ENCODE peak calls at places on chromosome 21, in seven cellular contexts. W, N, P, G, A, I and Z are unnamed samples.

GRCh38 chr21:15688809-15689208 is 41.0 kb upstream of the USP25 start:
- DNase-seq in W (no peak), N (no peak), P (peak), G (peak), A (no peak), I (no peak), Z (no peak)

GRCh38 chr21:32940079-32941014 is 85.4 kb upstream of the OLIG2 start:
- DNase-seq in W (peak), N (peak), P (peak), G (peak), A (peak), I (no peak), Z (peak)

GRCh38 chr21:44872568-44873355 is 728 bp downstream of the PTTG1IP start:
- DNase-seq in W (no peak), N (no peak), P (peak), G (peak), A (peak), I (no peak), Z (no peak)

GRCh38 chr21:46113497-46114176 is 15.7 kb downstream of the COL6A2 start:
- DNase-seq in W (no peak), N (no peak), P (no peak), G (no peak), A (no peak), I (no peak), Z (no peak)

GRCh38 chr21:19684328-19684727 is 1280.7 kb upstream of the TMPRSS15 start:
- DNase-seq in W (no peak), N (no peak), P (no peak), G (no peak), A (no peak), I (no peak), Z (no peak)

GRCh38 chr21:42041246-42041645 is 29.9 kb upstream of the UMODL1 start:
- DNase-seq in W (no peak), N (no peak), P (no peak), G (no peak), A (no peak), I (no peak), Z (no peak)

GRCh38 chr21:39738566-39738965 is 6.4 kb upstream of the IGSF5 start:
- DNase-seq in W (no peak), N (no peak), P (no peak), G (no peak), A (no peak), I (no peak), Z (no peak)

GRCh38 chr21:28336299-28336698 is 656.4 kb downstream of the LTN1 start:
- DNase-seq in W (no peak), N (no peak), P (peak), G (peak), A (peak), I (no peak), Z (peak)

GRCh38 chr21:25845729-25846256 is 111.0 kb downstream of the GABPA start:
- DNase-seq in W (no peak), N (no peak), P (no peak), G (no peak), A (peak), I (no peak), Z (no peak)

GRCh38 chr21:24840287-24840686 is 767.0 kb downstream of the MRPL39 start:
- DNase-seq in W (no peak), N (no peak), P (no peak), G (no peak), A (no peak), I (no peak), Z (no peak)

GRCh38 chr21:41570791-41571355 is 62.9 kb upstream of the TMPRSS2 start:
- DNase-seq in W (no peak), N (no peak), P (no peak), G (no peak), A (no peak), I (no peak), Z (no peak)

GRCh38 chr21:37413553-37414291 is 47.1 kb downstream of the DYRK1A start:
- DNase-seq in W (no peak), N (no peak), P (no peak), G (no peak), A (no peak), I (no peak), Z (no peak)

GRCh38 chr21:36337099-36337509 is 17.1 kb downstream of the MORC3 start:
- DNase-seq in W (no peak), N (no peak), P (peak), G (peak), A (no peak), I (no peak), Z (no peak)

GRCh38 chr21:42164064-42164789 is 54.7 kb upstream of the ABCG1 start:
- DNase-seq in W (peak), N (peak), P (no peak), G (no peak), A (peak), I (no peak), Z (no peak)

GRCh38 chr21:31781737-31782136 is 49.8 kb upstream of the SCAF4 start:
- DNase-seq in W (no peak), N (no peak), P (peak), G (peak), A (peak), I (no peak), Z (peak)

GRCh38 chr21:28699186-28699585 is 293.5 kb downstream of the LTN1 start:
- DNase-seq in W (no peak), N (no peak), P (no peak), G (no peak), A (no peak), I (no peak), Z (no peak)

GRCh38 chr21:25911730-25912401 is 177.1 kb downstream of the GABPA start:
- DNase-seq in W (no peak), N (no peak), P (no peak), G (no peak), A (peak), I (no peak), Z (no peak)

GRCh38 chr21:35663856-35664606 is 396.3 kb downstream of the SETD4 start:
- DNase-seq in W (no peak), N (no peak), P (no peak), G (no peak), A (no peak), I (no peak), Z (no peak)

GRCh38 chr21:45508607-45509565 is 33.4 kb downstream of the SLC19A1 start:
- DNase-seq in W (no peak), N (no peak), P (no peak), G (no peak), A (no peak), I (no peak), Z (no peak)

GRCh38 chr21:34598931-34599400 is 15.9 kb downstream of the RCAN1 start:
- DNase-seq in W (no peak), N (no peak), P (no peak), G (peak), A (no peak), I (no peak), Z (no peak)

GRCh38 chr21:46599251-46599572 is 5.7 kb downstream of the S100B start:
- DNase-seq in W (no peak), N (no peak), P (peak), G (peak), A (no peak), I (no peak), Z (peak)

GRCh38 chr21:34528131-34528561 is 16.1 kb upstream of the KCNE1 start:
- DNase-seq in W (no peak), N (no peak), P (peak), G (no peak), A (no peak), I (no peak), Z (no peak)

GRCh38 chr21:44571296-44571695 is 2.2 kb upstream of the KRTAP10-4 start:
- DNase-seq in W (no peak), N (no peak), P (no peak), G (no peak), A (no peak), I (no peak), Z (no peak)

GRCh38 chr21:45592208-45592619 is 50.0 kb upstream of the SLC19A1 start:
- DNase-seq in W (peak), N (no peak), P (peak), G (no peak), A (no peak), I (peak), Z (no peak)

GRCh38 chr21:42107881-42108553 is 36.9 kb downstream of the UMODL1 start:
- DNase-seq in W (peak), N (peak), P (peak), G (peak), A (no peak), I (peak), Z (peak)

GRCh38 chr21:16258834-16259611 is 529.2 kb downstream of the USP25 start:
- DNase-seq in W (no peak), N (no peak), P (no peak), G (no peak), A (no peak), I (no peak), Z (no peak)

GRCh38 chr21:43604505-43605204 is 54.6 kb downstream of the HSF2BP start:
- DNase-seq in W (no peak), N (no peak), P (no peak), G (no peak), A (no peak), I (no peak), Z (no peak)